ENCODE peak calls at places on chromosomes 7 and 10, in four cellular contexts. One of them, this sample, is unnamed. For H3K9me3, the result is how much of the 10 kb centered on the place peaks cover.

GRCh38 chr7:2893411-2893861 is 49.3 kb upstream of the GNA12 start:
- DNase-seq in sigmoid colon: no peak
- DNase-seq in astrocyte: no peak
- DNase-seq in IMR-90: no peak
- DNase-seq in this sample: no peak

GRCh38 chr10:15027741-15028140 is 16.0 kb upstream of the OLAH start:
- DNase-seq in astrocyte: no peak
- DNase-seq in IMR-90: no peak
- DNase-seq in sigmoid colon: no peak
- DNase-seq in this sample: no peak

GRCh38 chr7:139078399-139078798 is 31.1 kb downstream of the ZC3HAV1 start:
- DNase-seq in astrocyte: peak
- DNase-seq in sigmoid colon: no peak
- DNase-seq in IMR-90: peak
- DNase-seq in this sample: no peak

GRCh38 chr7:118080947-118081346 is 103.0 kb upstream of the LSM8 start:
- DNase-seq in sigmoid colon: no peak
- DNase-seq in IMR-90: peak
- DNase-seq in astrocyte: peak
- DNase-seq in this sample: no peak

GRCh38 chr10:70477661-70478162 is 855 bp upstream of the PALD1 start:
- DNase-seq in astrocyte: no peak
- DNase-seq in sigmoid colon: no peak
- DNase-seq in IMR-90: peak
- DNase-seq in this sample: no peak

GRCh38 chr10:119455609-119456434 is 86.7 kb downstream of the RGS10 start:
- DNase-seq in sigmoid colon: no peak
- DNase-seq in IMR-90: no peak
- DNase-seq in astrocyte: no peak
- DNase-seq in this sample: no peak

GRCh38 chr10:102231357-102232318 is 5.5 kb downstream of the ELOVL3 start:
- DNase-seq in sigmoid colon: no peak
- DNase-seq in IMR-90: no peak
- DNase-seq in astrocyte: no peak
- DNase-seq in this sample: peak

GRCh38 chr10:43024524-43024923 is 52.3 kb upstream of the RET start:
- DNase-seq in sigmoid colon: no peak
- DNase-seq in astrocyte: no peak
- DNase-seq in IMR-90: no peak
- DNase-seq in this sample: no peak

GRCh38 chr7:114502454-114503254 is 88.0 kb downstream of the FOXP2 start:
- DNase-seq in sigmoid colon: no peak
- DNase-seq in astrocyte: peak
- DNase-seq in IMR-90: peak
- DNase-seq in this sample: no peak

GRCh38 chr7:132739271-132739955 is 163.1 kb upstream of the PLXNA4 start:
- DNase-seq in sigmoid colon: no peak
- DNase-seq in astrocyte: peak
- DNase-seq in IMR-90: peak
- DNase-seq in this sample: no peak

GRCh38 chr7:13770305-13770704 is 219.2 kb downstream of the ETV1 start:
- DNase-seq in IMR-90: peak
- DNase-seq in sigmoid colon: no peak
- DNase-seq in astrocyte: peak
- DNase-seq in this sample: no peak

GRCh38 chr10:73209705-73210104 is 37.4 kb downstream of the DNAJC9 start:
- DNase-seq in astrocyte: peak
- DNase-seq in IMR-90: peak
- DNase-seq in sigmoid colon: no peak
- DNase-seq in this sample: no peak

GRCh38 chr10:91541481-91541880 is 91.4 kb downstream of the PPP1R3C start:
- DNase-seq in IMR-90: no peak
- DNase-seq in sigmoid colon: no peak
- DNase-seq in astrocyte: peak
- DNase-seq in this sample: no peak

GRCh38 chr10:122466866-122467470 is 5.6 kb downstream of the HTRA1 start:
- DNase-seq in IMR-90: no peak
- DNase-seq in astrocyte: no peak
- DNase-seq in sigmoid colon: no peak
- DNase-seq in this sample: no peak

GRCh38 chr7:123594813-123595241 is 6.8 kb upstream of the ASB15 start:
- DNase-seq in astrocyte: no peak
- DNase-seq in IMR-90: no peak
- DNase-seq in sigmoid colon: no peak
- DNase-seq in this sample: no peak

GRCh38 chr7:157358041-157358752 is 21.4 kb downstream of the DNAJB6 start:
- DNase-seq in IMR-90: no peak
- DNase-seq in sigmoid colon: no peak
- DNase-seq in astrocyte: no peak
- DNase-seq in this sample: no peak

GRCh38 chr10:102394801-102395676 is 466 bp upstream of the NFKB2 start:
- DNase-seq in sigmoid colon: peak
- DNase-seq in IMR-90: peak
- DNase-seq in astrocyte: peak
- DNase-seq in this sample: peak

GRCh38 chr7:54877683-54878082 is 118.7 kb upstream of the SEC61G start:
- DNase-seq in astrocyte: no peak
- DNase-seq in sigmoid colon: no peak
- DNase-seq in IMR-90: no peak
- DNase-seq in this sample: no peak

GRCh38 chr7:70608229-70608628 is 523.7 kb upstream of the GALNT17 start:
- DNase-seq in astrocyte: no peak
- DNase-seq in sigmoid colon: no peak
- DNase-seq in IMR-90: no peak
- DNase-seq in this sample: no peak

GRCh38 chr7:76512941-76513816 is 2.8 kb downstream of the UPK3B start:
- DNase-seq in IMR-90: no peak
- DNase-seq in astrocyte: no peak
- DNase-seq in sigmoid colon: peak
- DNase-seq in this sample: no peak

GRCh38 chr7:55567495-55568070 is 4.7 kb downstream of the VOPP1 start:
- DNase-seq in astrocyte: no peak
- DNase-seq in sigmoid colon: no peak
- DNase-seq in IMR-90: no peak
- DNase-seq in this sample: no peak

GRCh38 chr10:127939786-127940330 is 33.0 kb downstream of the PTPRE start:
- DNase-seq in IMR-90: no peak
- DNase-seq in sigmoid colon: peak
- DNase-seq in astrocyte: no peak
- DNase-seq in this sample: no peak

GRCh38 chr7:22854158-22855048 is 31.8 kb upstream of the TOMM7 start:
- DNase-seq in astrocyte: peak
- DNase-seq in IMR-90: peak
- DNase-seq in sigmoid colon: peak
- DNase-seq in this sample: peak

GRCh38 chr7:107882766-107883165 is 8.2 kb upstream of the DLD start:
- DNase-seq in astrocyte: no peak
- DNase-seq in sigmoid colon: no peak
- DNase-seq in IMR-90: no peak
- DNase-seq in this sample: no peak

GRCh38 chr7:5420841-5421625 is 2.6 kb downstream of the TNRC18 start:
- DNase-seq in astrocyte: no peak
- DNase-seq in IMR-90: no peak
- DNase-seq in sigmoid colon: no peak
- DNase-seq in this sample: peak

GRCh38 chr10:18378766-18379165 is 238.5 kb downstream of the CACNB2 start:
- DNase-seq in astrocyte: no peak
- DNase-seq in IMR-90: no peak
- DNase-seq in sigmoid colon: peak
- DNase-seq in this sample: no peak

DNA sequence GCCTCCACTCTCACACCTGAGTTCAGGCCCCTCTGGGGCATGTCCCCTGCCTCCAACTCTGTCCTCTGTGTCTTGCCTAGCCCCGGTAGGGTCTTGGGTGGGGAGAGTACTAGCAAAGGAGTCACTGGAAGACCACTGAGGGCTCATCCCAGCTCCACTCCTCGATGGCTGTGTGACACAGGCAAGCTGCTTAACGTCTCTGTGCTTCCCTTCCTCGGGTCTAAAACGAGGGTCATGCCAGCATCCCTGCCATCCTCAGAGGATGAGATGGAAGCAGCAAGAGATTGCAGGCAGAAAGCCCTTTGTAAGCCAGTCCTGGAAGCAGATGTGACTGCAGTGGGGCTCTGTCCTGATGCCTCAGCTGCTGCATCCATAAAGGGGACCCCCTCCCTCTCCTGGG is 15.2 kb upstream of the C10orf105 start:
- DNase-seq in sigmoid colon: no peak
- DNase-seq in IMR-90: no peak
- DNase-seq in astrocyte: no peak
- DNase-seq in this sample: no peak
- H3K9me3 ChIP-seq in sigmoid colon: under half
- H3K9me3 ChIP-seq in IMR-90: under half
- H3K9me3 ChIP-seq in astrocyte: under half
- H3K9me3 ChIP-seq in this sample: under half

GRCh38 chr10:31580646-31581045 is 261.6 kb downstream of the ZEB1 start:
- DNase-seq in sigmoid colon: no peak
- DNase-seq in IMR-90: no peak
- DNase-seq in astrocyte: no peak
- DNase-seq in this sample: no peak

GRCh38 chr10:31574566-31574965 is 255.6 kb downstream of the ZEB1 start:
- DNase-seq in IMR-90: no peak
- DNase-seq in astrocyte: no peak
- DNase-seq in sigmoid colon: no peak
- DNase-seq in this sample: no peak

GRCh38 chr10:31581741-31582323 is 262.8 kb downstream of the ZEB1 start:
- DNase-seq in astrocyte: no peak
- DNase-seq in sigmoid colon: no peak
- DNase-seq in IMR-90: no peak
- DNase-seq in this sample: no peak

GRCh38 chr10:31578951-31579350 is 259.9 kb downstream of the ZEB1 start:
- DNase-seq in astrocyte: no peak
- DNase-seq in IMR-90: no peak
- DNase-seq in sigmoid colon: no peak
- DNase-seq in this sample: no peak

DNA sequence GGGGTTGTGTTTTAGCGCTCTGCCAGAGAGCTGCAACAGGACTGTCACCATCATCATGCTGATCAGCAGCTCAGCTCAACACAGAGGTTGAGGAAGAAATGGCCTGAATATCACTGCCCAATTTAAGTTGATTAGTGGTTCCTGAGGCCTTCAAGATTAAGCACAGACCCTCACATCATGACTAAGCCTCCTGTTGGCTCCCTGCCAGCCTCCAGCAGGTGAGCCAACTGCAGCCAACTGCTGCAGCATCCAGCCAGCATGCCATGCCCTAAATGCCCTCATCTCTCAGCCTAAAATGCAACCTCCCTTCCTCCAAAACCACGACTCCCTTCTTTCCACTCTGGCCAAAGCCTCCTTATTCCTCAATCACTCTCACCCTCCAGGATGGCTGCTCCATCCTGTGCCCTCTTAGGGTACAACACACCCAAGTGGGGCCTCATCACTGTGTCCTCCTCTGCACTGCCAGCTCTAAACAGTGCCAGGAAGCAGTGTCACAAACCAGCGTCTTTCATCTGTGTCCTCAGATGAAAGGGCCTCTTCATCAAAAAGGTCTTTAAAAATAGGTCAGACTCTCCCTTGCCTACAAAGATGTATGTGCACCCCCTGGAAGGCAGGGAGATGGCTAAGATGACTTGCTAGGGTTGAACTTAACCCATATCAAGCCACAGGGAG is 259.3 kb downstream of the ZEB1 start:
- DNase-seq in sigmoid colon: no peak
- DNase-seq in IMR-90: no peak
- DNase-seq in astrocyte: no peak
- DNase-seq in this sample: no peak
- H3K27ac ChIP-seq in sigmoid colon: no peak
- H3K27ac ChIP-seq in IMR-90: no peak
- H3K27ac ChIP-seq in astrocyte: no peak
- H3K27ac ChIP-seq in this sample: no peak

GRCh38 chr10:37812290-37812689 is 45.1 kb downstream of the ZNF248 start:
- DNase-seq in IMR-90: no peak
- DNase-seq in astrocyte: no peak
- DNase-seq in sigmoid colon: no peak
- DNase-seq in this sample: no peak
- H3K9me3 ChIP-seq in IMR-90: under half
- H3K9me3 ChIP-seq in astrocyte: under half
- H3K9me3 ChIP-seq in sigmoid colon: under half
- H3K9me3 ChIP-seq in this sample: under half

DNA sequence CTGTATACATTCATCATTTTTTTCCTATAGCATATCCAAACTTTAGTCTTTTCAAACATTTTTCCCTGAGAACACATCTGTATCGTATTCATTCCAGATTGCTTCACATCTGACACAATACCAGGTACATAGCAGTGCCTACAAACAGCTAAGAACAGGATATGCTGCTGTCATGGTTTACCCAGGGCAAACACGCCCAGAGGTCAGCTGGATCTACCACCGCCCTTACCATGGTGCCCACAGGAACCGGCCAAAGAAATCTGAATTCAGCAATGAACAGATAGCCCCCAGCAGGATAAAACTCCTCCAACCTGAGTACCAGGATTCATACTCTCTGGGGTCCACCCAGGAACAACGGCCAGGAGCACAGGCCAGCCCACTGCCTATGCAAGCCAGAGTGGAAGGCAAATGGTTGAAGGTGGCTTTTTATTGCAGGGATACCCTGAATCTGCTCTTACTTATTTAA is 43.0 kb downstream of the TNS3 start:
- DNase-seq in sigmoid colon: no peak
- DNase-seq in astrocyte: no peak
- DNase-seq in IMR-90: no peak
- DNase-seq in this sample: peak
- H3K27ac ChIP-seq in sigmoid colon: no peak
- H3K27ac ChIP-seq in astrocyte: no peak
- H3K27ac ChIP-seq in IMR-90: no peak
- H3K27ac ChIP-seq in this sample: no peak

DNA sequence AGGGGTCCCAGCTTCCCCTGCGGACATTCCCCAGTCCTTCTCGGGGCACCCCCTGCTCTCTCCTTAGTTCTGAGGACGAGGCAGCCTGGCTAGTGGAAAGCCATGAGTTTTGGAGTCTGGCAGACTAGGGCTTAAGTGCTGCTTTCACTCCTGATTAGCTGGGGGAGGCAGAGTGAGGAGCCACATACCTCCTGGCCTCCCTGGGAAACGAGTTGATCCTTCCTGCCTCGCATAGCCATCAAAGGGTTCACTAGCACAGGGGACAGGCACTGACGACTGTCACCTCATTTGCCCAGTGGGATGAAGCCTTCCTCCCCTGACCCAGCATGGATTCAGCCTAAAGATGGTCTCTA is 402.5 kb downstream of the RPS24 start:
- DNase-seq in astrocyte: no peak
- DNase-seq in IMR-90: no peak
- DNase-seq in sigmoid colon: peak
- DNase-seq in this sample: no peak
- H3K9me3 ChIP-seq in astrocyte: under half
- H3K9me3 ChIP-seq in IMR-90: under half
- H3K9me3 ChIP-seq in sigmoid colon: under half
- H3K9me3 ChIP-seq in this sample: under half